ENCODE peak calls at places on chromosomes 11 and 22, in six cellular contexts. F, E, L, W, N and C are unnamed samples.

GRCh38 chr11:91296628-91297027 is 928.0 kb upstream of the FAT3 start:
- DNase-seq in L (peak), N (no peak), E (no peak), F (no peak), W (no peak), C (no peak)

GRCh38 chr11:2212411-2213251 is 41.0 kb upstream of the TH start:
- DNase-seq in F (no peak), L (no peak), W (no peak), E (no peak), N (peak), C (no peak)

GRCh38 chr11:72641522-72641899 is 32.7 kb downstream of the PDE2A start:
- DNase-seq in W (no peak), L (no peak), N (no peak), E (no peak), F (no peak), C (no peak)

GRCh38 chr11:126102436-126102894 is 39.8 kb upstream of the CDON start:
- DNase-seq in N (no peak), E (no peak), L (no peak), W (no peak), F (no peak), C (no peak)

GRCh38 chr11:13963169-13963948 is 836 bp downstream of the SPON1 start:
- DNase-seq in L (no peak), N (peak), E (peak), F (no peak), W (no peak), C (no peak)

GRCh38 chr11:73147771-73148681 is 5.9 kb upstream of the FCHSD2 start:
- DNase-seq in W (no peak), E (no peak), L (no peak), N (no peak), F (no peak), C (no peak)

GRCh38 chr11:78149646-78150045 is 10.2 kb upstream of the ALG8 start:
- DNase-seq in F (no peak), L (peak), N (peak), E (peak), W (no peak), C (no peak)

GRCh38 chr11:46527586-46527985 is 66.2 kb downstream of the AMBRA1 start:
- DNase-seq in E (no peak), N (no peak), F (no peak), L (no peak), W (no peak), C (no peak)

GRCh38 chr11:45097721-45098493 is 48.5 kb upstream of the PRDM11 start:
- DNase-seq in F (no peak), W (no peak), N (peak), L (peak), E (no peak), C (no peak)

GRCh38 chr11:123231263-123231662 is 36.2 kb upstream of the CLMP start:
- DNase-seq in W (no peak), F (no peak), L (no peak), E (no peak), N (peak), C (peak)

GRCh38 chr11:60953781-60954180 is 1.8 kb upstream of the SLC15A3 start:
- DNase-seq in E (no peak), W (no peak), F (no peak), N (no peak), L (no peak), C (no peak)

GRCh38 chr11:35742707-35743454 is 80.3 kb downstream of the TRIM44 start:
- DNase-seq in L (no peak), W (no peak), E (no peak), N (no peak), F (no peak), C (no peak)

GRCh38 chr11:221998-222789 is 13.9 kb downstream of the SIRT3 start:
- DNase-seq in E (no peak), F (no peak), N (no peak), W (no peak), L (no peak), C (no peak)

GRCh38 chr11:59102259-59102765 is 4.7 kb upstream of the FAM111B start:
- DNase-seq in L (peak), W (peak), F (peak), N (peak), E (peak), C (no peak)

GRCh38 chr11:117039897-117040296 is 58.3 kb downstream of the SIK3 start:
- DNase-seq in W (no peak), E (no peak), F (no peak), L (peak), N (no peak), C (no peak)

GRCh38 chr22:48100685-48101417 is 1338.4 kb downstream of the TBC1D22A start:
- DNase-seq in L (no peak), W (no peak), N (no peak), F (no peak), E (no peak), C (no peak)

GRCh38 chr11:85759915-85760314 is 51.0 kb downstream of the SYTL2 start:
- DNase-seq in N (peak), L (peak), W (no peak), E (no peak), F (no peak), C (peak)

GRCh38 chr11:209275-210121 is 2.0 kb downstream of the RIC8A start:
- DNase-seq in F (no peak), W (no peak), N (no peak), L (no peak), E (no peak), C (no peak)